ENCODE peak calls at places on chromosomes 3 and 15, in eight cellular contexts. O, P, A, Q, V, G, C and X are unnamed samples.

GRCh38 chr15:78364233-78364632 is 24.1 kb downstream of the CRABP1 start:
- DNase-seq in A (no peak), O (no peak), C (no peak), G (no peak), P (no peak), Q (no peak), V (no peak), X (no peak)

GRCh38 chr15:59116141-59116540 is 11.2 kb downstream of the CCNB2 start:
- DNase-seq in O (peak), G (no peak), P (no peak), A (no peak), V (no peak), C (no peak), Q (no peak), X (no peak)

GRCh38 chr3:171007316-171007715 is 19.2 kb downstream of the SLC2A2 start:
- DNase-seq in O (no peak), A (no peak), P (no peak), Q (no peak), C (no peak), V (no peak), G (no peak), X (no peak)

GRCh38 chr3:46318207-46318606 is 35.7 kb upstream of the CCR2 start:
- DNase-seq in Q (no peak), G (no peak), C (no peak), O (no peak), P (no peak), V (no peak), A (no peak), X (no peak)

GRCh38 chr3:127473244-127474024 is 117.1 kb downstream of the TPRA1 start:
- DNase-seq in O (no peak), G (peak), P (no peak), A (no peak), C (no peak), V (peak), Q (peak), X (no peak)

GRCh38 chr3:16171009-16171408 is 3.5 kb upstream of the GALNT15 start:
- DNase-seq in G (no peak), Q (no peak), P (no peak), O (no peak), V (no peak), A (no peak), C (no peak), X (no peak)

GRCh38 chr15:73127302-73127936 is 75.2 kb downstream of the NEO1 start:
- DNase-seq in V (peak), O (no peak), C (peak), P (no peak), A (no peak), Q (peak), G (no peak), X (no peak)

GRCh38 chr15:55737373-55737772 is 5.6 kb downstream of the PRTG start:
- DNase-seq in O (no peak), A (no peak), G (no peak), V (no peak), Q (no peak), C (no peak), P (no peak), X (no peak)

GRCh38 chr3:139629033-139629432 is 48.7 kb downstream of the NMNAT3 start:
- DNase-seq in V (peak), C (peak), G (no peak), A (no peak), P (no peak), O (no peak), Q (peak), X (no peak)

GRCh38 chr15:42707068-42707467 is 29.9 kb downstream of the CDAN1 start:
- DNase-seq in V (no peak), O (no peak), A (no peak), Q (peak), P (no peak), G (peak), C (peak), X (no peak)

GRCh38 chr15:33524274-33524673 is 213.5 kb downstream of the RYR3 start:
- DNase-seq in P (no peak), Q (no peak), O (no peak), A (no peak), G (no peak), V (no peak), C (no peak), X (no peak)

GRCh38 chr3:44729384-44729910 is at the start of gene ZNF501:
- DNase-seq in C (peak), A (peak), V (peak), O (peak), P (peak), G (peak), Q (peak), X (peak)

GRCh38 chr3:62051506-62051905 is 321.8 kb downstream of the FEZF2 start:
- DNase-seq in Q (peak), A (no peak), G (peak), P (no peak), O (no peak), C (peak), V (no peak), X (no peak)

GRCh38 chr3:117868766-117869165 is 1159.2 kb downstream of the TUSC7 start:
- DNase-seq in V (no peak), C (no peak), O (peak), A (no peak), Q (no peak), G (no peak), P (no peak), X (no peak)

GRCh38 chr3:145017959-145018358 is 1046.3 kb downstream of the DIPK2A start:
- DNase-seq in V (no peak), Q (no peak), C (peak), P (no peak), G (no peak), O (no peak), A (no peak), X (no peak)
- TF ChIP-seq CTCF in V (no peak), Q (no peak), C (no peak), P (no peak), G (no peak), O (no peak), A (no peak), X (no peak)

GRCh38 chr3:119322021-119322522 is 27.9 kb downstream of the ARHGAP31 start:
- DNase-seq in O (no peak), P (no peak), A (no peak), G (no peak), V (no peak), C (peak), Q (peak), X (no peak)
- TF ChIP-seq CTCF in O (no peak), P (no peak), A (no peak), G (no peak), V (no peak), C (no peak), Q (no peak), X (no peak)

GRCh38 chr3:29871087-29871486 is 590.2 kb downstream of the RBMS3 start:
- DNase-seq in O (no peak), G (no peak), V (no peak), C (no peak), A (no peak), P (no peak), Q (no peak), X (no peak)
- TF ChIP-seq CTCF in O (no peak), G (no peak), V (no peak), C (no peak), A (no peak), P (no peak), Q (no peak), X (no peak)

DNA sequence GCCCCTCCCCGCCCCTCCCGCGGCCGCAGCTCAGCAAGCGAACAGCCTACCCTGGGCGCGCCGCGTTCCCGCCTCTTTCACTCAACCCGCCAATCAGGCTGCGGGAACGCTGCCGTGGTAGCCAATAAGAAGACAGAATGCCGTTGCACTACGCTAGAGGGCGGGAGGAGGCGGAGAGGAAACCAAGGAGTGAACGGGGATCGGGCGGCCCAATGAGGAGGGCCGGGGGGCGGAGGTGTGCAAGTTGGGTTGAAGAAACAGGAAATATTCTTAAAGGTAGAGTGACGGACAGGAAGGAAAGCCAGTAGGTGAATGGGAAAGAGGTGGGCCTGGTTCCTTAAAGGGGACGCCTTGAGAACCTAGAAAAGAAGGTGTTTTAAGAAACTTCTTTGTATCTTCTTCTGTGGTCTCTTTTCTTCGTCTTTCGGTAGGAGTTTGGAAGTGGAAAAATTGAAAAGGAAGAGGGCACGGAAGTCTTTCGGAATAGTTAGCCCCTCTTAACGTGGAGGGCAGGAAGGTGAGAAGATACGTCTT is 283 bp upstream of the USF3 start:
- DNase-seq in A (peak), V (peak), O (peak), G (peak), Q (peak), C (peak), P (peak), X (peak)
- TF ChIP-seq CTCF in A (no peak), V (no peak), O (no peak), G (peak), Q (peak), C (no peak), P (peak), X (no peak)

DNA sequence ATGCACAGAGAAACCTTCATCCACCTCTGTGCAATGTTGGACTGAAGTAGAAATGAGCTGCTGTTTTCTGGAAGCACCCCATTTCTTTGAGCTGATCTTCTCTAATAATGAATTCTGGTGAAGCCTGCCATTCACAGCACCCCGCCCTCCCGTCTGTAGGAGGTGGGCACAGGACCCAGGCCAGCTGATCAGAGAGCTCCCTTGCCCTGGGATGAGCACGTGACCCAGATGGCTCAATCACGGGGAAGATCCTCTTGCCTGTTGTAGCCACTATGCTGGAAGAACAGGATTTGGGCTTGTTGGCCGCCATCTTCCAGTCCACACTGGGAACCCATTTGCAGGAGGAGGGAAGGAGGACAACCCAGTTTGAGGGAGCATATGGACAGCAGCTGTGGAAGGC is 44.5 kb downstream of the GOLGA6L2 start:
- DNase-seq in P (no peak), O (no peak), V (no peak), G (no peak), C (no peak), A (no peak), Q (no peak), X (no peak)
- TF ChIP-seq CTCF in P (no peak), O (no peak), V (no peak), G (no peak), C (no peak), A (no peak), Q (no peak), X (no peak)

GRCh38 chr3:120528163-120528562 is 68.0 kb upstream of the NDUFB4 start:
- DNase-seq in A (no peak), O (no peak), C (no peak), V (no peak), G (no peak), P (no peak), Q (no peak), X (no peak)

GRCh38 chr3:120536642-120537041 is 59.5 kb upstream of the NDUFB4 start:
- DNase-seq in V (no peak), Q (no peak), A (no peak), P (no peak), G (no peak), C (no peak), O (no peak), X (no peak)

GRCh38 chr3:120532969-120533368 is 63.2 kb upstream of the NDUFB4 start:
- DNase-seq in O (no peak), C (no peak), G (no peak), Q (no peak), V (no peak), P (no peak), A (no peak), X (no peak)
- TF ChIP-seq CTCF in O (no peak), C (no peak), G (no peak), Q (no peak), V (no peak), P (no peak), A (no peak), X (no peak)

DNA sequence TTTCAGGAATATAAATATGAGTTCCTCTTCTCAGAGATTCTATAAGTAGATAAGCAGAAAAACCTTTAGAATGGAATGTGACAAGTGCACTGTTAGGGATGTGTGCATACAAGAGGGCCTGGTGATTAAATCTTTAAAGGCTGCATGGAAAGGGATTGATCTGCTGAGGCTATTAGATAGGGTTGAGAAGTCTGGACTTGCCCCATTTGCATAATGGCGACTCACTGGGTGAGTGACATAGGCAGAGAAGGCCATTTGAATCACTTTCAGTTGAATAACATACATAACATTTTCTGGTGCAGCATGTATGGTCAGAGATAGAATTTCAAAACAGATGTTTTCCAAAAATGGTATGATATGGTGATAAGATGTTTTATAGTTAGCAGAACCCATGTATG is 156.9 kb downstream of the ZNF621 start:
- DNase-seq in Q (peak), A (no peak), P (no peak), O (no peak), G (no peak), V (no peak), C (peak), X (no peak)
- TF ChIP-seq CTCF in Q (no peak), A (no peak), P (no peak), O (no peak), G (no peak), V (no peak), C (no peak), X (no peak)